ENCODE peak calls at places on chromosomes 5 and 9, in ten cellular contexts. A is effector memory CD4-positive, alpha-beta T cell; D is A549; N is NCI-H1092 treated with DMSO at 0.1 percent for 48 hours; J is SW480; P is GM23338; V is GM12865; G is frontal cortex; W is AG08396; M is RKO. H is an unnamed sample.

GRCh38 chr9:115022760-115023434 is 92.5 kb upstream of the TNFSF8 start:
- DNase-seq in V (no peak), W (peak), D (no peak), G (no peak), P (no peak), N (no peak), M (no peak), J (no peak), A (no peak), H (no peak)

GRCh38 chr5:883475-884181 is 9.0 kb downstream of the BRD9 start:
- DNase-seq in A (no peak), J (no peak), P (no peak), V (no peak), W (no peak), G (no peak), N (no peak), M (no peak), D (no peak), H (no peak)

GRCh38 chr9:137461663-137462395 is 2.7 kb upstream of the NSMF start:
- DNase-seq in J (no peak), G (no peak), P (peak), A (peak), M (peak), V (peak), N (no peak), D (peak), W (peak), H (peak)

GRCh38 chr5:136811086-136811485 is 445.7 kb upstream of the TRPC7 start:
- DNase-seq in P (no peak), A (no peak), V (no peak), D (no peak), N (no peak), G (no peak), W (no peak), J (no peak), M (no peak), H (no peak)

GRCh38 chr5:669842-670395 is 23.2 kb downstream of the TPPP start:
- DNase-seq in J (no peak), D (no peak), N (no peak), G (no peak), W (no peak), V (no peak), M (no peak), P (peak), A (no peak), H (no peak)

GRCh38 chr5:150595466-150596031 is 44.9 kb upstream of the SYNPO start:
- DNase-seq in D (no peak), M (no peak), P (no peak), V (no peak), N (no peak), A (no peak), J (no peak), W (no peak), G (no peak), H (no peak)

GRCh38 chr5:13480834-13481233 is 463.7 kb downstream of the DNAH5 start:
- DNase-seq in G (no peak), P (peak), N (no peak), D (no peak), M (no peak), W (no peak), V (no peak), J (no peak), A (no peak), H (no peak)

GRCh38 chr5:150391064-150391834 is 21.5 kb downstream of the CD74 start:
- DNase-seq in W (no peak), G (no peak), P (no peak), J (no peak), N (no peak), D (no peak), A (no peak), V (no peak), M (no peak), H (no peak)

GRCh38 chr9:80649496-80649895 is 1039.9 kb downstream of the TLE1 start:
- DNase-seq in N (no peak), J (no peak), A (no peak), V (no peak), P (no peak), D (no peak), W (no peak), M (no peak), G (no peak), H (no peak)

GRCh38 chr9:70602364-70603019 is 188.0 kb upstream of the KLF9 start:
- DNase-seq in N (peak), P (peak), V (peak), A (no peak), W (peak), D (peak), G (peak), M (peak), J (peak), H (no peak)

GRCh38 chr5:180522350-180522749 is 28.2 kb downstream of the CNOT6 start:
- DNase-seq in J (no peak), V (no peak), A (no peak), W (no peak), N (no peak), D (no peak), M (no peak), G (no peak), P (no peak), H (no peak)

GRCh38 chr9:21506910-21507795 is 25.0 kb upstream of the IFNE start:
- DNase-seq in J (no peak), N (no peak), W (peak), G (no peak), A (no peak), M (peak), D (peak), P (no peak), V (no peak), H (no peak)

GRCh38 chr5:87423755-87424154 is 11.0 kb upstream of the CCNH start:
- DNase-seq in W (no peak), G (no peak), J (no peak), V (no peak), P (no peak), A (no peak), D (no peak), N (no peak), M (no peak), H (no peak)

GRCh38 chr5:72101828-72102227 is 5.4 kb upstream of the MAP1B start:
- DNase-seq in N (no peak), W (peak), D (no peak), A (no peak), G (no peak), V (no peak), J (no peak), M (peak), P (no peak), H (no peak)

GRCh38 chr5:139116256-139116655 is 81.9 kb downstream of the SIL1 start:
- DNase-seq in P (no peak), G (no peak), W (no peak), D (no peak), V (no peak), A (no peak), N (peak), J (no peak), M (no peak), H (no peak)

GRCh38 chr5:16568875-16569580 is 47.8 kb downstream of the RETREG1 start:
- DNase-seq in N (peak), A (no peak), W (no peak), D (no peak), P (no peak), M (no peak), J (no peak), V (no peak), G (peak), H (no peak)

GRCh38 chr9:135456436-135457104 is 23.0 kb upstream of the PPP1R26 start:
- DNase-seq in P (no peak), W (no peak), G (no peak), M (no peak), N (no peak), V (no peak), D (no peak), A (no peak), J (no peak), H (no peak)

GRCh38 chr9:133058550-133059320 is 3.0 kb upstream of the CEL start:
- DNase-seq in A (no peak), J (no peak), W (no peak), V (peak), D (no peak), M (no peak), P (no peak), N (no peak), G (no peak), H (no peak)

GRCh38 chr9:83623634-83623991 is 670 bp downstream of the IDNK start:
- DNase-seq in M (no peak), G (peak), V (peak), N (peak), D (no peak), W (no peak), P (no peak), A (no peak), J (peak), H (no peak)

GRCh38 chr5:67515020-67515689 is 318.6 kb upstream of the CD180 start:
- DNase-seq in A (no peak), M (no peak), G (no peak), P (no peak), J (no peak), N (no peak), V (peak), D (no peak), W (no peak), H (no peak)

GRCh38 chr5:21831145-21831787 is 1021.9 kb downstream of the CDH12 start:
- DNase-seq in V (peak), G (no peak), J (no peak), D (no peak), A (no peak), W (no peak), P (no peak), N (no peak), M (no peak), H (no peak)